ENCODE peak calls at places on chromosomes 16 and 17, in four cellular contexts. P is NCI-H1105 treated with DMSO at 0.1 percent for 48 hours, L is H54, S is Peyer's patch. A is an unnamed sample.

GRCh38 chr17:69581061-69581955 is 166.8 kb downstream of the MAP2K6 start:
- DNase-seq in P (no peak), L (no peak), S (peak; percentile 54), A (peak; percentile 75)

GRCh38 chr17:53721101-53721500 is 101.6 kb upstream of the KIF2B start:
- DNase-seq in P (no peak), L (no peak), S (no peak), A (no peak)

GRCh38 chr16:54285414-54286066 is 1.0 kb downstream of the IRX3 start:
- DNase-seq in P (peak; percentile 49), L (peak; percentile 86), S (peak; percentile 41), A (no peak)

GRCh38 chr16:75491876-75492275 is 3.4 kb downstream of the CHST6 start:
- DNase-seq in P (peak; percentile 78), L (peak; percentile 74), S (no peak), A (no peak)

GRCh38 chr17:81156866-81157805 is 8.2 kb upstream of the PVALEF start:
- DNase-seq in P (no peak), L (no peak), S (no peak), A (no peak)

GRCh38 chr16:4968879-4969278 is 10.7 kb downstream of the SEC14L5 start:
- DNase-seq in P (no peak), L (no peak), S (no peak), A (no peak)

GRCh38 chr17:9900744-9901143 is 4.3 kb downstream of the RCVRN start:
- DNase-seq in P (no peak), L (peak; percentile 64), S (no peak), A (no peak)

GRCh38 chr17:56109811-56110210 is 43.5 kb upstream of the ANKFN1 start:
- DNase-seq in P (no peak), L (no peak), S (no peak), A (no peak)

GRCh38 chr16:66261826-66262225 is 104.7 kb upstream of the CDH5 start:
- DNase-seq in P (no peak), L (no peak), S (no peak), A (no peak)

GRCh38 chr16:84795338-84796053 is 24.3 kb upstream of the CRISPLD2 start:
- DNase-seq in P (no peak), L (peak; percentile 85), S (peak; percentile 75), A (no peak)

GRCh38 chr16:68374251-68374805 is 63.5 kb downstream of the PRMT7 start:
- DNase-seq in P (no peak), L (no peak), S (no peak), A (no peak)

GRCh38 chr16:84503751-84504395 is 586 bp downstream of the MEAK7 start:
- DNase-seq in P (no peak), L (no peak), S (no peak), A (no peak)

GRCh38 chr16:81446318-81447275 is 2.0 kb downstream of the CMIP start:
- DNase-seq in P (no peak), L (no peak), S (peak; percentile 75), A (peak; percentile 36)

GRCh38 chr17:50183439-50184001 is 17.7 kb downstream of the SGCA start:
- DNase-seq in P (no peak), L (no peak), S (no peak), A (no peak)

GRCh38 chr16:84885024-84885910 is 65.5 kb downstream of the CRISPLD2 start:
- DNase-seq in P (no peak), L (no peak), S (no peak), A (no peak)

GRCh38 chr17:18332909-18333489 is 17.9 kb downstream of the SMCR8 start:
- DNase-seq in P (no peak), L (no peak), S (no peak), A (no peak)

GRCh38 chr16:48919791-48920190 is 309.8 kb upstream of the N4BP1 start:
- DNase-seq in P (no peak), L (no peak), S (no peak), A (no peak)

GRCh38 chr17:12673788-12674187 is 8.1 kb downstream of the MYOCD start:
- DNase-seq in P (no peak), L (no peak), S (no peak), A (no peak)

GRCh38 chr17:323721-324139 is 28.9 kb downstream of the RPH3AL start:
- DNase-seq in P (no peak), L (no peak), S (no peak), A (no peak)

GRCh38 chr16:4117250-4117578 is 972 bp upstream of the ADCY9 start:
- DNase-seq in P (no peak), L (no peak), S (no peak), A (no peak)

GRCh38 chr17:39674702-39675389 is 6.6 kb downstream of the PNMT start:
- DNase-seq in P (no peak), L (no peak), S (no peak), A (no peak)

GRCh38 chr16:77373726-77374125 is 61.1 kb downstream of the ADAMTS18 start:
- DNase-seq in P (no peak), L (no peak), S (no peak), A (no peak)

GRCh38 chr16:50152386-50152806 is 710 bp upstream of the TENT4B start:
- DNase-seq in P (peak; percentile 49), L (peak; percentile 50), S (peak; percentile 81), A (no peak)

GRCh38 chr16:74521691-74522090 is 85.2 kb downstream of the GLG1 start:
- DNase-seq in P (no peak), L (no peak), S (no peak), A (no peak)

GRCh38 chr16:64975821-64976220 is 146.0 kb downstream of the CDH11 start:
- DNase-seq in P (no peak), L (no peak), S (no peak), A (no peak)

GRCh38 chr16:71421911-71422310 is 19.9 kb downstream of the TLE7 start:
- DNase-seq in P (no peak), L (peak; percentile 60), S (peak; percentile 55), A (no peak)

GRCh38 chr16:58644765-58645487 is 15.3 kb upstream of the CNOT1 start:
- DNase-seq in P (no peak), L (no peak), S (no peak), A (no peak)

GRCh38 chr16:86251682-86252081 is 258.6 kb upstream of the FOXF1 start:
- DNase-seq in P (no peak), L (no peak), S (no peak), A (no peak)

A was measured in GM06990.